ENCODE peak calls at places on chromosomes 5 and 9, in seven cellular contexts. S is HFF-Myc, Q is uterus, Z is AG10803, M is astrocyte of the spinal cord, C is cardiac muscle cell, L is RWPE1. V is an unnamed sample.

GRCh38 chr9:91945277-91946074 is 4.6 kb downstream of the ROR2 start:
- DNase-seq in S (no peak), Q (peak), Z (peak), M (peak), C (peak), L (no peak), V (peak)

GRCh38 chr9:121316852-121317373 is 49.0 kb downstream of the GSN start:
- DNase-seq in S (no peak), Q (no peak), Z (no peak), M (no peak), C (no peak), L (no peak), V (no peak)

GRCh38 chr9:35658894-35659220 is 765 bp downstream of the CCDC107 start:
- DNase-seq in S (no peak), Q (peak), Z (peak), M (peak), C (no peak), L (no peak), V (no peak)

GRCh38 chr5:54251981-54252380 is 58.4 kb downstream of the ARL15 start:
- DNase-seq in S (no peak), Q (no peak), Z (no peak), M (no peak), C (no peak), L (peak), V (no peak)

GRCh38 chr5:150780180-150780692 is 1.7 kb downstream of the SMIM3 start:
- DNase-seq in S (no peak), Q (peak), Z (peak), M (no peak), C (no peak), L (no peak), V (peak)

GRCh38 chr9:87013490-87013889 is 66.2 kb upstream of the GAS1 start:
- DNase-seq in S (no peak), Q (no peak), Z (no peak), M (no peak), C (no peak), L (no peak), V (no peak)

GRCh38 chr9:132794730-132795380 is 83.2 kb downstream of the AK8 start:
- DNase-seq in S (no peak), Q (no peak), Z (no peak), M (no peak), C (no peak), L (peak), V (no peak)

GRCh38 chr9:114181583-114182409 is 26.5 kb downstream of the COL27A1 start:
- DNase-seq in S (no peak), Q (no peak), Z (no peak), M (no peak), C (no peak), L (no peak), V (no peak)

GRCh38 chr5:74942622-74943286 is 76.6 kb upstream of the FAM169A start:
- DNase-seq in S (no peak), Q (no peak), Z (no peak), M (no peak), C (no peak), L (no peak), V (no peak)

GRCh38 chr5:74945561-74946165 is 79.5 kb upstream of the FAM169A start:
- DNase-seq in S (no peak), Q (no peak), Z (no peak), M (no peak), C (no peak), L (no peak), V (no peak)

GRCh38 chr5:74946471-74946870 is 80.3 kb upstream of the FAM169A start:
- DNase-seq in S (no peak), Q (no peak), Z (no peak), M (no peak), C (no peak), L (no peak), V (no peak)

GRCh38 chr5:74940782-74941363 is 74.7 kb upstream of the FAM169A start:
- DNase-seq in S (no peak), Q (no peak), Z (no peak), M (no peak), C (no peak), L (no peak), V (no peak)

DNA sequence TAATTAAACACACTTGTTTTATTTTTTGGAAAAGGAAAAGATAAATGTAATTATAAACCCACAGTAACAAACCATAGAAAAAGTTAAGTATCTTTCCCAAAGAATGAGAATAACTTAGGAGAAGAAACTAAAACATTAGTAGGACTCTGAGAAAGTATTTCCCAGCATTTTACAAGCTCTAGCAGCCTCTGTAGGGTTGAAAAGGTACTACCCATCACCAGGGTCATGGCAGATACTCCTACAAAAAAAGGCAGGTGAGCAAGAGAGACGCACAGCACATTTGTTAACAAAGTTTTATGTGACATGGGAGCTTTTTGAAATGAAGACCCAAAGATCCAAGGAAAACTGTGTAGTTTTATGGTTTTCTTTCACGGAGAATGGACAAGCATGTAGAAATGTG is 77.7 kb upstream of the FAM169A start:
- DNase-seq in S (no peak), Q (no peak), Z (no peak), M (no peak), C (no peak), L (no peak), V (no peak)
- TF ChIP-seq CTCF in S (no peak), Q (no peak), Z (peak), M (peak), C (peak), L (peak), V (no peak)

GRCh38 chr5:30650311-30650710 is 543.2 kb upstream of the CDH6 start:
- DNase-seq in S (no peak), Q (no peak), Z (no peak), M (no peak), C (no peak), L (no peak), V (no peak)
- TF ChIP-seq CTCF in S (no peak), Q (no peak), Z (no peak), M (no peak), C (no peak), L (no peak), V (no peak)

GRCh38 chr5:127076730-127077129 is 3.4 kb upstream of the C5orf63 start:
- DNase-seq in S (peak), Q (peak), Z (peak), M (peak), C (no peak), L (peak), V (no peak)

GRCh38 chr5:127074466-127074865 is 1.2 kb upstream of the C5orf63 start:
- DNase-seq in S (no peak), Q (no peak), Z (no peak), M (no peak), C (no peak), L (no peak), V (no peak)

GRCh38 chr5:127070243-127070642 is 3.1 kb downstream of the C5orf63 start:
- DNase-seq in S (no peak), Q (no peak), Z (no peak), M (no peak), C (no peak), L (no peak), V (no peak)

GRCh38 chr5:127077346-127077745 is 4.0 kb upstream of the C5orf63 start:
- DNase-seq in S (no peak), Q (no peak), Z (no peak), M (no peak), C (no peak), L (no peak), V (no peak)

GRCh38 chr5:127072861-127073846 is at the start of gene C5orf63:
- DNase-seq in S (no peak), Q (peak), Z (peak), M (no peak), C (no peak), L (peak), V (no peak)
- TF ChIP-seq CTCF in S (no peak), Q (no peak), Z (no peak), M (no peak), C (peak), L (no peak), V (no peak)

DNA sequence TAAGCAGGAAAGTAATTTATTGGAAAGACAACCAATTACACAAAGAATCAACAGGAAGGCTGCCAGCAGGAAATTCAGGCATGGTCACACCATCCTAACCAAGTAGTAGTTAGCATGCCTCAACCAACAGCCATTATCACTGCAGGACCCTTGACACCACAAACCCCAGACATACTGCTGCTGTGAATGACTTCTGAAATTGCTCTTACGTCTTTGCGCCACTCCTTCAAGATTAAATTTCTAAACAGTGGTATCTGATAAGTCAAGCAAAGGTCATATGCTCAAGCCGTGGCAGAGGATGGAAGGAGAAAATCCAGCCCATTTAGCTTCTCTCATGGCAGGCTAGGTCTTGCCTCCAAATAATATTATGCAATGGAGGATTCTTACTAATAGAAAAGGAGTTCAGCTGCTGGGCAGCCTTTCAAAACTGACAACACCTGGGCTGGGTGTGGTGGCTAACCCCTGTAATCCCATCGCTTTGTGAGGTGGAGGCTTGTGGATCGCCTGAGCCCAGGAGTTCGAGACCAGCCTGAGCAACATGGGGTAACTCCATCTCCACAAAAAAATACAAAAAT is 5.0 kb upstream of the PTGER4 start:
- DNase-seq in S (no peak), Q (no peak), Z (no peak), M (no peak), C (no peak), L (peak), V (no peak)
- TF ChIP-seq CTCF in S (no peak), Q (no peak), Z (no peak), M (no peak), C (no peak), L (no peak), V (no peak)

GRCh38 chr5:135323701-135324132 is 75.3 kb downstream of the MACROH2A1 start:
- DNase-seq in S (no peak), Q (no peak), Z (no peak), M (no peak), C (no peak), L (no peak), V (no peak)
- TF ChIP-seq CTCF in S (no peak), Q (no peak), Z (no peak), M (no peak), C (no peak), L (no peak), V (no peak)

DNA sequence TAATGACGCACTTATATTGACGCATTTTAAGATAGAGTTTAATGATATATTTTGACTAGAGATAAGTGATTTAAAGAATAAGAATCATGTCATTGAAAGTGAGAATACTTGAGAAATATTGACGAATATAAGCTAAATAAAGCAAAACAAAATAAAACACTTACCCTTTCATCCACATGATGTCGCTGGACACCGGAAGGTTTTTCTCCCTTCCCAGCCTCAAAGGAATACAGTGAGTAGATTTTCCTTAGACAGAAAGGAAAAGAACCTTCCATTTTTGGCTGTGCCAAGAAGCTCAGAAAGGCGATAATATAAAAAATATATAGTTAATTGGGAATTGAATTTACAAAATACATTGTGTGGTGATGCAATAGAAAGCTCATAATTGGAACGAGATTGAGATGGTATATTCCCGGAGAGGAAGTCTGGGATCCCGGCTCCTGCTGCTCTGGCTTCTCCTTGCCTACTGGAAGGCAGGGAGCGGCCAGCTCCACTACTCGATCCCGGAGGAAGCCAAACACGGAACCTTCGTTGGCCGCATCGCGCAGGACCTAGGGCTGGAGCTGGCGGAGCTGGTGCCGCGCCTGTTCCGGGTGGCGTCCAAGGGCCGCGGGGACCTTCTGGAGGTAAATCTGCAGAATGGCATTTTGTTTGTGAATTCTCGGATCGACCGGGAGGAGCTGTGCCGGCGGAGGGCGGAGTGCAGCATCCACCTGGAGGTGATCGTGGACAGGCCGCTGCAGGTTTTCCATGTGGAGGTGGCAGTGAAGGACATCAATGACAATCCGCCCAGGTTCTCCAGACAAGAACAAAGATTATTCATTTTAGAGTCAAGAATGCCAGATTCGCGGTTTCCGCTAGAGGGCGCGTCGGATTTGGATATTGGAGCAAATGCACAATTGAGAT is at the start of gene PCDHA5:
- DNase-seq in S (no peak), Q (no peak), Z (peak), M (no peak), C (no peak), L (no peak), V (no peak)
- TF ChIP-seq CTCF in S (peak), Q (no peak), Z (peak), M (peak), C (peak), L (peak), V (peak)

DNA sequence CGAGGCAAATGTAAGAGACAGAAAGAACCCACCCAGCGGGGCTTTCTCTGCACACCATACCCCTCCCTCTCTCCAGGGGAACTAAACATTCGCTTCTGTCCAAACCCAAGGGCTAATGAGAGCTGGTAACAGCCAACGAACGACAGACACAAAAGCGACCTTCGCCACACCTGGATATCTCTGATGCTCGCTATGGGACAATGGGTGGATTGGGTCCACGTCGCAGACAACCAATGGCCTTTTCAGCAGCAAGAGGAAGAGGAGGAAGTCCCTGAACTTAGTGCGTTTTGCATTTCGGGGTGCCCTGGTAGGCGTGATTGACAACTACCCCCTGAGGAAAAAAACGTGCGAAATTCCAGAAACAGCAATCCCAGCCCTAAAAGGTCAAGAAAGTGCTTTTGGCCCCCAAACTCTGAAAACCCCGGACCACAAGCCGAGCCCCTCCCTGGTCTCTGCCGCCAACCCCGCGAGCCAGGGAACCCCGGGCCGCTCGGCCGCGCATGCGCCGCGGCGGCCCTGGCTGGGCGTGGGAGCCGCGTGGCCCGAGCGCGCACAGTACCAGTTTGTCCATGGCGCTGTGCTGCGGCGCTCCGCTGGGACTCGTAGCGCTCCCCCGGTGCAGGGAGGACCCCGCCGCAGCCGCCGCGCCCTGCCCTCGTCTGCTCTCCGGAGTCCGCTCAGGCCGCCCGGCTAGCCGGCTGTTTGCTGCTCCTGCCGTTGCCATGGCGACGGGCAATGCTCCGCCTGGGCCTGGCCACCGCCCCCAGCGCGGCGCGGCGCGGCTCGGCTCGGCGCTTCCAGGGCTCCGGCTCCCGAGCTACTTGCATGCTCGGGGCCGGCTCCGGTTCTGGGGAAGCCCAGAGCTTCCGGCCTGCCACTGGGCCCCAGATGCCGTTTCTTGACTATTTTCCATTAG is 66.9 kb upstream of the DNAH5 start:
- DNase-seq in S (peak), Q (peak), Z (peak), M (peak), C (peak), L (peak), V (peak)
- TF ChIP-seq CTCF in S (no peak), Q (no peak), Z (no peak), M (no peak), C (no peak), L (peak), V (no peak)

GRCh38 chr5:165805756-165806155 is 2300.3 kb downstream of the MAT2B start:
- DNase-seq in S (no peak), Q (no peak), Z (no peak), M (no peak), C (peak), L (no peak), V (no peak)
- TF ChIP-seq CTCF in S (no peak), Q (no peak), Z (no peak), M (no peak), C (no peak), L (no peak), V (no peak)